ENCODE peak calls at places on chromosomes 4 and X, in five cellular contexts. One of them, this sample, is unnamed.

GRCh38 chr4:77617203-77617602 is 11.6 kb downstream of the CXCL13 start:
- DNase-seq in SK-N-SH: no peak
- DNase-seq in HCT116: no peak
- DNase-seq in endothelial cell of umbilical vein: no peak
- DNase-seq in HepG2: no peak
- DNase-seq in this sample: no peak

GRCh38 chr4:92198711-92199110 is 105.1 kb upstream of the GRID2 start:
- DNase-seq in HepG2: no peak
- DNase-seq in HCT116: no peak
- DNase-seq in endothelial cell of umbilical vein: no peak
- DNase-seq in SK-N-SH: no peak
- DNase-seq in this sample: no peak

GRCh38 chrX:134484039-134484438 is 24.1 kb downstream of the HPRT1 start:
- DNase-seq in endothelial cell of umbilical vein: peak; percentile 78
- DNase-seq in HCT116: peak; percentile 36
- DNase-seq in SK-N-SH: peak; percentile 18
- DNase-seq in HepG2: peak; percentile 15
- DNase-seq in this sample: peak; percentile 35

GRCh38 chr4:77911091-77911490 is 48.5 kb downstream of the MRPL1 start:
- DNase-seq in SK-N-SH: no peak
- DNase-seq in HCT116: no peak
- DNase-seq in HepG2: no peak
- DNase-seq in endothelial cell of umbilical vein: no peak
- DNase-seq in this sample: no peak

GRCh38 chrX:118254611-118255010 is 91.3 kb upstream of the WDR44 start:
- DNase-seq in endothelial cell of umbilical vein: peak; percentile 44
- DNase-seq in HepG2: peak; percentile 7
- DNase-seq in HCT116: peak; percentile 18
- DNase-seq in SK-N-SH: peak; percentile 38
- DNase-seq in this sample: peak; percentile 58

GRCh38 chr4:11120435-11120834 is 308.3 kb downstream of the HS3ST1 start:
- DNase-seq in HCT116: no peak
- DNase-seq in HepG2: no peak
- DNase-seq in SK-N-SH: no peak
- DNase-seq in endothelial cell of umbilical vein: no peak
- DNase-seq in this sample: no peak

GRCh38 chrX:120604359-120604782 is 470 bp downstream of the MCTS1 start:
- DNase-seq in SK-N-SH: peak; percentile 55
- DNase-seq in HepG2: peak; percentile 5
- DNase-seq in HCT116: no peak
- DNase-seq in endothelial cell of umbilical vein: peak; percentile 45
- DNase-seq in this sample: no peak

GRCh38 chrX:153920546-153920945 is 5.5 kb downstream of the ARHGAP4 start:
- DNase-seq in SK-N-SH: no peak
- DNase-seq in HepG2: no peak
- DNase-seq in HCT116: no peak
- DNase-seq in endothelial cell of umbilical vein: no peak
- DNase-seq in this sample: no peak

GRCh38 chr4:16136321-16136720 is 52.5 kb upstream of the PROM1 start:
- DNase-seq in endothelial cell of umbilical vein: no peak
- DNase-seq in HepG2: no peak
- DNase-seq in HCT116: no peak
- DNase-seq in SK-N-SH: no peak
- DNase-seq in this sample: no peak

GRCh38 chr4:176800891-176801534 is 8.3 kb upstream of the VEGFC start:
- DNase-seq in HepG2: no peak
- DNase-seq in SK-N-SH: no peak
- DNase-seq in HCT116: no peak
- DNase-seq in endothelial cell of umbilical vein: no peak
- DNase-seq in this sample: no peak

DNA sequence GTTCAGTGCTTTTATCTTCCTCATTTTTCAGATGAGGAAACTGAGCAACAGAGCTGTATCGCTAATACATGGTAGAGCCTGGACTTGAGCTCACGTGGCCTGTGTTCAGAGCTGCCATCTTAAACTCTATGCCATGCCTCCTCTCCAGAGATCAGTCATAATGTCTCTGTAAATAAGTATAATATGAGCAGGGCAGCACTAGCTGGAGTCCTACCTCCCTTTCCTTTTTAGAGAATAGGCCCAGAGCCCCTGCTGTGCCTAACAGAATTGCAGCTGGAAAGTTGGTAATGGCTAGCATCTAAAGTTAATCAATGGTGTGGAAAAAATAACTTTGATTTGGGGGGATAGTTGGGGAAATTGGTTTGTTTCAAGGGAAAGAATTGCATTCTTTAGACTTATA is 20.4 kb downstream of the CASP6 start:
- DNase-seq in endothelial cell of umbilical vein: no peak
- DNase-seq in SK-N-SH: no peak
- DNase-seq in HepG2: no peak
- DNase-seq in HCT116: no peak
- DNase-seq in this sample: no peak
- H3K9ac ChIP-seq in endothelial cell of umbilical vein: no peak overlapping the region
- H3K9ac ChIP-seq in SK-N-SH: no peak overlapping the region
- H3K9ac ChIP-seq in HepG2: no peak overlapping the region
- H3K9ac ChIP-seq in HCT116: no peak overlapping the region
- H3K9ac ChIP-seq in this sample: no peak overlapping the region

GRCh38 chr4:102663073-102663472 is 97.7 kb downstream of the MANBA start:
- DNase-seq in endothelial cell of umbilical vein: no peak
- DNase-seq in HepG2: no peak
- DNase-seq in SK-N-SH: no peak
- DNase-seq in HCT116: no peak
- DNase-seq in this sample: peak; percentile 14
- TF ChIP-seq POLR2AphosphoS5 in endothelial cell of umbilical vein: no peak
- TF ChIP-seq POLR2AphosphoS5 in HepG2: no peak
- TF ChIP-seq POLR2AphosphoS5 in SK-N-SH: no peak
- TF ChIP-seq POLR2AphosphoS5 in HCT116: no peak
- TF ChIP-seq POLR2AphosphoS5 in this sample: no peak

GRCh38 chr4:99807666-99808065 is 9.0 kb upstream of the DAPP1 start:
- DNase-seq in endothelial cell of umbilical vein: no peak
- DNase-seq in HepG2: no peak
- DNase-seq in SK-N-SH: no peak
- DNase-seq in HCT116: no peak
- DNase-seq in this sample: no peak

GRCh38 chr4:99806545-99806944 is 10.1 kb upstream of the DAPP1 start:
- DNase-seq in HepG2: no peak
- DNase-seq in endothelial cell of umbilical vein: no peak
- DNase-seq in HCT116: no peak
- DNase-seq in SK-N-SH: no peak
- DNase-seq in this sample: no peak

GRCh38 chr4:99800332-99801004 is 16.2 kb upstream of the DAPP1 start:
- DNase-seq in HepG2: no peak
- DNase-seq in HCT116: no peak
- DNase-seq in SK-N-SH: no peak
- DNase-seq in endothelial cell of umbilical vein: no peak
- DNase-seq in this sample: no peak

GRCh38 chr4:99801005-99801699 is 15.5 kb upstream of the DAPP1 start:
- DNase-seq in HepG2: no peak
- DNase-seq in endothelial cell of umbilical vein: no peak
- DNase-seq in SK-N-SH: no peak
- DNase-seq in HCT116: no peak
- DNase-seq in this sample: no peak

GRCh38 chr4:99803702-99804101 is 12.9 kb upstream of the DAPP1 start:
- DNase-seq in HepG2: no peak
- DNase-seq in endothelial cell of umbilical vein: no peak
- DNase-seq in HCT116: no peak
- DNase-seq in SK-N-SH: no peak
- DNase-seq in this sample: no peak
- H3K27ac ChIP-seq in HepG2: no peak overlapping the region
- H3K27ac ChIP-seq in endothelial cell of umbilical vein: no peak overlapping the region
- H3K27ac ChIP-seq in HCT116: no peak overlapping the region
- H3K27ac ChIP-seq in SK-N-SH: no peak overlapping the region
- H3K27ac ChIP-seq in this sample: no peak overlapping the region

GRCh38 chr4:87497141-87497540 is 32.0 kb downstream of the SPARCL1 start:
- DNase-seq in endothelial cell of umbilical vein: no peak
- DNase-seq in SK-N-SH: no peak
- DNase-seq in HepG2: no peak
- DNase-seq in HCT116: no peak
- DNase-seq in this sample: no peak
- H3K9ac ChIP-seq in endothelial cell of umbilical vein: no peak overlapping the region
- H3K9ac ChIP-seq in SK-N-SH: no peak overlapping the region
- H3K9ac ChIP-seq in HepG2: no peak overlapping the region
- H3K9ac ChIP-seq in HCT116: no peak overlapping the region
- H3K9ac ChIP-seq in this sample: no peak overlapping the region

DNA sequence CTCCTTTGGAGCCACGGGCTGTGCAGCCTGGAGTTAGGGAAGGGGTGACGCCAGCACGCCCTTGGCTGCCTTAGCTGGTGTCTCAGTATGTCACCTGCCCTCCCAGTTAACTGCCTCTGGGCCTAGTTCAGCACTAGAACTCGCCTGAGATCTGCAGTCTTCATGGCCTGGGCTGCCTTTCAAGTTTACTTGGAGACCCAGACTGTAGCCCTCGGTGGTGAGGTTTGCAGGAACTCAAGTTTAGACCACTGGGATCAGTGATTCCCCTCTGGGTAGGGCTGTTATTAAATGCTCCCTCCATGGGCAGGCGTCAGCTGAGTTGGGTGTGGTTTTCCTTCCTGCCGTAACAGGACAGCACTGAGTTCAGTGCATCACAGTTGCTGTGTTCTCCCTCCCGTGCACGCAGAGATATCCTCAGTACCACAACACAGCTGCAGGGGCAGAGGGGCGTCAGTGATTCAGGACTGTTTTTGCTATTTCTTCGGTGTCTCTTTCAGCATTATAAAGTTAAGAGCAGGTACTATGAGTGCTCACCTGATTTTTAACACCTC is 30.5 kb downstream of the PLAC8 start:
- DNase-seq in HepG2: no peak
- DNase-seq in endothelial cell of umbilical vein: peak; percentile 21
- DNase-seq in HCT116: no peak
- DNase-seq in SK-N-SH: no peak
- DNase-seq in this sample: no peak
- TF ChIP-seq POLR2AphosphoS5 in HepG2: no peak
- TF ChIP-seq POLR2AphosphoS5 in endothelial cell of umbilical vein: no peak
- TF ChIP-seq POLR2AphosphoS5 in HCT116: no peak
- TF ChIP-seq POLR2AphosphoS5 in SK-N-SH: no peak
- TF ChIP-seq POLR2AphosphoS5 in this sample: no peak

GRCh38 chrX:14802943-14803710 is 69.7 kb downstream of the FANCB start:
- DNase-seq in HCT116: no peak
- DNase-seq in HepG2: no peak
- DNase-seq in endothelial cell of umbilical vein: no peak
- DNase-seq in SK-N-SH: no peak
- DNase-seq in this sample: no peak
- H3K27ac ChIP-seq in HCT116: no peak overlapping the region
- H3K27ac ChIP-seq in HepG2: no peak overlapping the region
- H3K27ac ChIP-seq in endothelial cell of umbilical vein: no peak overlapping the region
- H3K27ac ChIP-seq in SK-N-SH: no peak overlapping the region
- H3K27ac ChIP-seq in this sample: no peak overlapping the region

This sample was measured in SK-N-MC.